ENCODE peak calls at places on chromosomes 11 and 22, in nine cellular contexts. G, C, D, E, F, T, S, X and Y are unnamed samples.
A peak's percentile ranks its signal among the peaks of the same experiment; 100 is the strongest.

GRCh38 chr11:54558407-54558806 is 45.4 kb downstream of the OR4C46 start:
- DNase-seq in X (no peak), C (no peak), F (peak; percentile 1), G (no peak), T (no peak), D (no peak), S (peak; percentile 2), E (no peak), Y (no peak)

GRCh38 chr22:49767355-49768062 is 60.2 kb downstream of the BRD1 start:
- DNase-seq in S (peak; percentile 62), C (no peak), F (peak; percentile 76), X (peak; percentile 28), T (peak; percentile 38), E (no peak), G (peak; percentile 71), D (no peak), Y (peak; percentile 73)

GRCh38 chr11:119696378-119697157 is 32.4 kb downstream of the NECTIN1 start:
- DNase-seq in S (no peak), G (no peak), F (no peak), T (no peak), X (no peak), E (peak; percentile 97), C (no peak), D (no peak), Y (no peak)

GRCh38 chr11:77819921-77820564 is 479 bp downstream of the RSF1 start:
- DNase-seq in D (no peak), X (no peak), C (no peak), F (peak; percentile 47), T (peak; percentile 39), E (peak; percentile 71), S (peak; percentile 30), G (peak; percentile 33), Y (peak; percentile 30)

GRCh38 chr22:40995821-40996220 is 44.6 kb downstream of the RBX1 start:
- DNase-seq in D (no peak), S (no peak), G (no peak), C (no peak), T (no peak), E (no peak), F (no peak), X (no peak), Y (no peak)

GRCh38 chr22:35197071-35197470 is 60.2 kb upstream of the HMGXB4 start:
- DNase-seq in D (no peak), G (no peak), X (no peak), F (no peak), S (no peak), C (no peak), E (no peak), T (no peak), Y (no peak)

GRCh38 chr22:44583076-44583760 is 85.2 kb upstream of the RTL6 start:
- DNase-seq in S (no peak), G (peak; percentile 40), D (no peak), X (no peak), E (peak; percentile 31), C (no peak), F (peak; percentile 16), T (no peak), Y (peak; percentile 41)

GRCh38 chr11:35387341-35387982 is 31.9 kb downstream of the SLC1A2 start:
- DNase-seq in E (no peak), C (no peak), G (peak; percentile 27), T (no peak), D (no peak), F (no peak), X (no peak), S (no peak), Y (peak; percentile 20)

GRCh38 chr11:32434116-32434386 is 1.3 kb downstream of the WT1 start:
- DNase-seq in X (no peak), T (no peak), D (no peak), E (no peak), S (no peak), F (no peak), C (no peak), G (no peak), Y (no peak)

GRCh38 chr11:32435152-32435480 is 223 bp downstream of the WT1 start:
- DNase-seq in D (no peak), T (no peak), C (no peak), E (no peak), F (no peak), S (no peak), X (no peak), G (peak; percentile 62), Y (peak; percentile 66)

GRCh38 chr11:32434387-32435151 is 770 bp downstream of the WT1 start:
- DNase-seq in F (no peak), D (no peak), C (no peak), E (no peak), X (no peak), T (no peak), S (no peak), G (peak; percentile 75), Y (peak; percentile 88)

GRCh38 chr11:32432565-32433248 is 2.6 kb downstream of the WT1 start:
- DNase-seq in F (no peak), D (no peak), X (no peak), C (no peak), S (no peak), G (no peak), E (no peak), T (no peak), Y (no peak)

DNA sequence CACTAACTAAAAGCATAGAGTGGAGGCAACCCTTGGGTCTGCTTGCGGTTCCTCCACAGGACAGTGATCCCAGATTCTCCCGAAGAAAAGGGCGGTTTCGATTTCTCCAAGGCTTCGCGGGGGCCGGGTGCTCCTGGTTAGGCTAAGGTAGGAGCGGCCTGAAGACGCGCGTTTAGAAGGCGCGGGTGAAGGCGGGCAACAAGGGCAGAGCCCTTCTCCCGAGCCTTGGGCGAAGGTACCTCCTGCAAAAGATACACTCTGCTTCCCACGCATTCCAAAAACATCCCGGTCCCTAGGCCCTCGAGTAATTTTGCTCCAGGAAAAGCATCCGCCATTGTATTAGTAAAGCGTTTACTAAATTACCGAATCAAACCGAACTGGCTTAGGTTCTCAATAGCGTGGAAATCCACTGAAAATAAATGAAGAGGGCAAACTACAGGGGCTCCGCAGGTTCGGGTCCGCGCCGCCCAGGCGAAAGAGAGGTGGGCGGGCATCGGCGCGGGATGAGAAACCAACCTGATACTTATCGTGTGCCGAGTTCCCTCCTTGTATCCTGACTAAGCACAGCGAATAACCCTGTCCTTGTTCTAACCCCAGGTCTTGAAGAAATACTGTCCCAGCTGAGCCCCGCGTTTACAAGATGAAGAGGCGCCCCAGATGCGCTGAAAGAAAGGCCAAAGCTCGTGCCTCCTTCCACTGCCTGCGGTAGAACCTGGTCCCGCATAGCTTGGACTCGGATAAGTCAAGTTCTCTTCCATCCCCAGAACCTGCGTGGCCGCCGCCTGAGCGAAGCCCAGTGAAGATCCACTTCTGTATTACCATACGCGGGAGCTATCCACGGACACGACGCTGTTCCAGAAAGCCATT is 1.9 kb downstream of the WT1 start:
- DNase-seq in G (peak; percentile 45), F (no peak), T (no peak), X (no peak), D (no peak), C (no peak), S (no peak), E (no peak), Y (no peak)
- H3K4me3 ChIP-seq in G (peak overlapping the region; percentile 62), F (no peak overlapping the region), T (no peak overlapping the region), X (peak overlapping the region; percentile 50), D (peak overlapping the region; percentile 29), C (no peak overlapping the region), S (peak overlapping the region; percentile 61), E (no peak overlapping the region), Y (peak overlapping the region; percentile 72)

DNA sequence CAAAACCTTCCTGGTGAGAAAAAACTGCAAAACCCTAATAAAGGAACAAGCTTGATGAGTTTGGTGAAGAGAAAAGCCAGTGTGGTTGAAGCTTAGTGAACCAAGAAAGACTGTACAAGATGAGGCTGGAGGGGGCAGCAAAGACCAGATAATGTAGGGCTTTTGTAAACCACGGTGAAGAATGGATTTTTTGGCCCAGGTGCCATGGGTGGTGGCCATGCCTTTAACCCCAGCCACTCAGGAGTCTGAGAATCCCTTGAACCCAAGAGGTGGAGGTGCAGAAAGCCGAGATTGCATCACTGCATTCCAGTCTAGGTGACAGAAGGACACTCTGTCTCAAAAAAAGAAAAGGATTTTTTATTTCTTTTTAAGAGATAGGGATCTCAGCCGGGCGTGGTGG is 5.0 kb upstream of the ZDHHC5 start:
- DNase-seq in C (no peak), T (no peak), X (no peak), D (no peak), S (no peak), E (no peak), F (no peak), G (no peak), Y (no peak)
- TF ChIP-seq CTCF in C (no peak), T (peak; percentile 26), X (no peak), D (peak; percentile 9), S (peak; percentile 5), E (peak; percentile 15), F (peak; percentile 19), G (no peak), Y (peak; percentile 3)

DNA sequence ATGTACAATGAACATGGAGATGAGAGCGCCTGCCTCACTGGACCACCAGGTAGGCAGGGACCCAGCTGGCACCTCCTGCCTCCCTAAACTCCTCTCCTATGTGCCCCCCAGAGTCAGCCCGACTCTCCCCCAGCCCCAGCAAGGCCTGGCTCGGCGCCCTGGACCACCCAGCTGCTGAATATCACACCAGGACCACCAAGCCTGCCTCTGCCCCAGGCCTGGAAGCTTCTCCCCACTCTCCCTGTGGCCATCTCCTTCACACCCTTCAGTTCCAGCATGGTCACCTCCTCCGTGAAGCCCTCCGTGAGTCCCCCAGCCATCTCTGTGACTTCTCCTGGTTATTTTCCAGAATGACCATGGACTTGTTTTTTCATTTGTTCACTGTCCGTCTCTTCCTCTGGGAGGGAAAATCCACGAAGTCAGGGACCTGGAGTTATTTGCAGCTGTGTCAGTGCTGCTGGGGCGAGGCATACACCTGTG is 6.4 kb upstream of the LSP1 start:
- DNase-seq in S (no peak), X (no peak), C (no peak), D (no peak), F (no peak), T (no peak), E (no peak), G (no peak), Y (no peak)
- H3K4me3 ChIP-seq in S (no peak overlapping the region), X (no peak overlapping the region), C (no peak overlapping the region), D (no peak overlapping the region), F (no peak overlapping the region), T (no peak overlapping the region), E (no peak overlapping the region), G (no peak overlapping the region), Y (no peak overlapping the region)

GRCh38 chr22:42383287-42383686 is 48.9 kb downstream of the NFAM1 start:
- DNase-seq in F (no peak), S (no peak), X (no peak), T (no peak), G (no peak), E (peak; percentile 33), D (no peak), C (no peak), Y (no peak)

GRCh38 chr22:42383851-42384417 is 48.3 kb downstream of the NFAM1 start:
- DNase-seq in D (no peak), E (peak; percentile 48), F (no peak), X (no peak), G (no peak), T (no peak), S (no peak), C (no peak), Y (no peak)

GRCh38 chr22:42385691-42386090 is 46.5 kb downstream of the NFAM1 start:
- DNase-seq in C (no peak), D (no peak), G (no peak), S (no peak), F (no peak), E (peak; percentile 32), T (no peak), X (no peak), Y (no peak)

GRCh38 chr22:42387631-42388030 is 44.6 kb downstream of the NFAM1 start:
- DNase-seq in F (no peak), D (no peak), C (no peak), S (no peak), T (no peak), E (peak; percentile 34), G (no peak), X (no peak), Y (no peak)

DNA sequence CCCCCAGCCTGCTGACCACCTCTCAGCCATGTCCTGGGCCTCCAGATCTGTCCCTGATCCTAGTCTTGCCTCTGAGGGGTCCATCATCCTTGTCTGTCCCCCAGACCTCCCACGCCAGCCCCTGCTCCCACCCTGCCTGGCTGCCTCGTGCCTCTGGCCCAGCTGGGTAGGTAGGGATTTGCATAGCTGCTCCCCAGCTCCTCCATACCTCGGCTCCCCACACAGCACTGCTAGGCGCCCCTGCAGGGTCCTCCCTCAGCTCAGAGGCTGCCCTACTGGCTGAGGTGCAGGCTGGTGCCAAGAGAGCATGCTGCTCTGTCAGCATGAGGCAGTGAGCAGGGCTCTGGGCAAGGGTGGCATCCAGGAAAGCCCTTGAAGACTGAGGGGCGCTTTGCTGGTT is 47.7 kb downstream of the NFAM1 start:
- DNase-seq in S (no peak), G (no peak), T (no peak), X (no peak), F (no peak), D (no peak), E (no peak), C (no peak), Y (no peak)
- TF ChIP-seq CTCF in S (no peak), G (no peak), T (no peak), X (no peak), F (no peak), D (no peak), E (no peak), C (no peak), Y (no peak)